ENCODE peak calls at places on chromosomes 4 and X, in six cellular contexts. K, E, H, R, A and P are unnamed samples.

GRCh38 chrX:39969099-39969825 is 128.5 kb downstream of the BCOR start:
- DNase-seq in K (no peak), E (no peak), H (peak), R (no peak), A (no peak), P (peak)

GRCh38 chr4:54268151-54268550 is 39.1 kb downstream of the PDGFRA start:
- DNase-seq in K (peak), E (no peak), H (no peak), R (no peak), A (peak), P (no peak)

GRCh38 chr4:33626242-33626641 is 2618.1 kb downstream of the ARAP2 start:
- DNase-seq in K (no peak), E (no peak), H (no peak), R (no peak), A (no peak), P (no peak)

GRCh38 chr4:3484057-3484973 is 21.2 kb downstream of the DOK7 start:
- DNase-seq in K (no peak), E (peak), H (no peak), R (no peak), A (peak), P (no peak)

GRCh38 chrX:123860506-123860840 is 620 bp downstream of the XIAP start:
- DNase-seq in K (peak), E (peak), H (no peak), R (no peak), A (no peak), P (peak)

GRCh38 chrX:13077168-13077567 is 32.7 kb upstream of the FAM9C start:
- DNase-seq in K (peak), E (no peak), H (no peak), R (peak), A (peak), P (no peak)

GRCh38 chrX:105646592-105647372 is 175.6 kb upstream of the NRK start:
- DNase-seq in K (no peak), E (no peak), H (no peak), R (no peak), A (no peak), P (no peak)

GRCh38 chr4:3783691-3784306 is 17.6 kb downstream of the ADRA2C start:
- DNase-seq in K (no peak), E (peak), H (peak), R (no peak), A (no peak), P (no peak)

GRCh38 chr4:146637853-146638800 is 566 bp upstream of the POU4F2 start:
- DNase-seq in K (no peak), E (no peak), H (peak), R (no peak), A (no peak), P (no peak)

GRCh38 chr4:95432466-95432865 is 116.3 kb downstream of the UNC5C start:
- DNase-seq in K (no peak), E (no peak), H (no peak), R (no peak), A (no peak), P (no peak)

GRCh38 chrX:72306085-72306801 is 529 bp upstream of the CITED1 start:
- DNase-seq in K (peak), E (no peak), H (peak), R (no peak), A (no peak), P (no peak)

GRCh38 chr4:153747406-153747805 is 12.4 kb downstream of the RNF175 start:
- DNase-seq in K (no peak), E (no peak), H (no peak), R (no peak), A (no peak), P (no peak)

GRCh38 chr4:178664636-178665035 is 1222.4 kb upstream of the AGA start:
- DNase-seq in K (no peak), E (no peak), H (no peak), R (no peak), A (no peak), P (no peak)

GRCh38 chrX:129115104-129115503 is 408.2 kb downstream of the SMARCA1 start:
- DNase-seq in K (peak), E (peak), H (peak), R (no peak), A (no peak), P (peak)

GRCh38 chr4:7206856-7207567 is 14.7 kb downstream of the SORCS2 start:
- DNase-seq in K (peak), E (peak), H (no peak), R (no peak), A (peak), P (peak)

GRCh38 chr4:105061136-105061696 is 85.5 kb upstream of the TET2 start:
- DNase-seq in K (peak), E (peak), H (no peak), R (no peak), A (no peak), P (no peak)

GRCh38 chr4:168832746-168833575 is 177.1 kb downstream of the CBR4 start:
- DNase-seq in K (peak), E (peak), H (peak), R (no peak), A (no peak), P (no peak)

GRCh38 chr4:157291071-157291470 is 70.5 kb downstream of the GRIA2 start:
- DNase-seq in K (peak), E (peak), H (no peak), R (no peak), A (no peak), P (no peak)

GRCh38 chr4:133148690-133149363 is at the start of gene PCDH10:
- DNase-seq in K (peak), E (peak), H (peak), R (no peak), A (peak), P (peak)

GRCh38 chr4:52873191-52873590 is 11.1 kb downstream of the RASL11B start:
- DNase-seq in K (no peak), E (no peak), H (no peak), R (no peak), A (no peak), P (no peak)

GRCh38 chr4:107913283-107913899 is 18.0 kb upstream of the CYP2U1 start:
- DNase-seq in K (peak), E (peak), H (no peak), R (no peak), A (peak), P (peak)

GRCh38 chrX:63470506-63470905 is 119.4 kb upstream of the SPIN4 start:
- DNase-seq in K (no peak), E (no peak), H (no peak), R (no peak), A (no peak), P (no peak)

GRCh38 chrX:122914256-122914655 is 269.8 kb upstream of the GRIA3 start:
- DNase-seq in K (no peak), E (no peak), H (no peak), R (no peak), A (no peak), P (no peak)

GRCh38 chr4:151409470-151410313 is 716 bp downstream of the FHIP1A start:
- DNase-seq in K (no peak), E (peak), H (peak), R (peak), A (no peak), P (peak)

GRCh38 chr4:113031212-113031611 is 18.2 kb upstream of the ANK2 start:
- DNase-seq in K (no peak), E (no peak), H (no peak), R (no peak), A (no peak), P (no peak)

GRCh38 chr4:104941661-104942062 is 205.0 kb upstream of the TET2 start:
- DNase-seq in K (no peak), E (no peak), H (no peak), R (no peak), A (no peak), P (no peak)

GRCh38 chrX:71514367-71515038 is 18.4 kb upstream of the OGT start:
- DNase-seq in K (no peak), E (no peak), H (no peak), R (peak), A (no peak), P (no peak)

GRCh38 chr4:176883681-176884418 is 91.1 kb upstream of the VEGFC start:
- DNase-seq in K (peak), E (no peak), H (no peak), R (no peak), A (peak), P (no peak)

GRCh38 chr4:100059467-100059866 is 109.4 kb upstream of the H2AZ1 start:
- DNase-seq in K (no peak), E (no peak), H (no peak), R (no peak), A (no peak), P (no peak)

GRCh38 chr4:174210952-174211490 is 72.4 kb downstream of the FBXO8 start:
- DNase-seq in K (peak), E (no peak), H (no peak), R (no peak), A (no peak), P (no peak)